ENCODE peak calls at places on chromosomes 7 and 10, in four cellular contexts. E, M, R and O are unnamed samples.

GRCh38 chr10:10667466-10667865 is 350.2 kb upstream of the CELF2 start:
- DNase-seq in M (no peak), E (no peak), R (no peak), O (no peak)

GRCh38 chr10:49593998-49594397 is 16.1 kb upstream of the SLC18A3 start:
- DNase-seq in E (no peak), M (no peak), R (no peak), O (no peak)

GRCh38 chr10:44865289-44865671 is 45.9 kb upstream of the TMEM72 start:
- DNase-seq in R (no peak), E (no peak), M (no peak), O (no peak)

GRCh38 chr7:65371468-65371867 is 2.2 kb upstream of the ZNF92 start:
- DNase-seq in R (no peak), E (no peak), M (no peak), O (no peak)

GRCh38 chr10:77416327-77417135 is 221.1 kb downstream of the KCNMA1 start:
- DNase-seq in M (peak), R (no peak), E (no peak), O (peak)

GRCh38 chr10:55449981-55450380 is 649.0 kb upstream of the PCDH15 start:
- DNase-seq in E (no peak), R (no peak), M (no peak), O (peak)

GRCh38 chr10:45118929-45119328 is 118.2 kb downstream of the ZNF22 start:
- DNase-seq in M (no peak), E (no peak), R (no peak), O (no peak)

GRCh38 chr7:140393756-140394306 is 4.5 kb downstream of the SLC37A3 start:
- DNase-seq in E (no peak), M (no peak), R (no peak), O (no peak)

GRCh38 chr10:97669561-97669960 is 17.5 kb downstream of the AVPI1 start:
- DNase-seq in M (no peak), E (no peak), R (no peak), O (no peak)

GRCh38 chr10:79488870-79489269 is 23.5 kb upstream of the EIF5AL1 start:
- DNase-seq in M (no peak), E (no peak), R (no peak), O (no peak)

GRCh38 chr10:48266528-48266927 is 8.0 kb downstream of the FRMPD2 start:
- DNase-seq in M (no peak), E (no peak), R (no peak), O (no peak)

GRCh38 chr10:78894841-78895195 is 173.9 kb upstream of the ZMIZ1 start:
- DNase-seq in E (no peak), M (no peak), R (no peak), O (peak)

GRCh38 chr7:99737726-99738125 is 2.7 kb upstream of the CYP3A7 start:
- DNase-seq in M (no peak), E (no peak), R (no peak), O (no peak)

GRCh38 chr10:22805304-22805703 is 90.9 kb upstream of the PIP4K2A start:
- DNase-seq in M (peak), E (no peak), R (peak), O (no peak)

GRCh38 chr7:95420996-95421846 is 13.6 kb downstream of the PON2 start:
- DNase-seq in M (no peak), R (no peak), E (no peak), O (peak)

GRCh38 chr10:62946278-62946677 is 130.1 kb upstream of the EGR2 start:
- DNase-seq in E (no peak), M (no peak), R (no peak), O (no peak)

GRCh38 chr10:71232089-71232998 is 20.0 kb downstream of the UNC5B start:
- DNase-seq in R (no peak), E (no peak), M (peak), O (peak)

GRCh38 chr10:80457554-80458262 is 3.6 kb downstream of the TSPAN14 start:
- DNase-seq in M (no peak), R (no peak), E (no peak), O (no peak)

GRCh38 chr7:33418251-33418701 is 288.9 kb downstream of the BBS9 start:
- DNase-seq in R (no peak), E (peak), M (peak), O (no peak)

GRCh38 chr10:73814276-73814895 is 3.0 kb upstream of the NDST2 start:
- DNase-seq in R (no peak), M (no peak), E (no peak), O (no peak)

GRCh38 chr10:62268399-62269076 is at the start of gene RTKN2:
- DNase-seq in E (peak), M (peak), R (peak), O (peak)

GRCh38 chr7:85516675-85517074 is 329.8 kb upstream of the SEMA3D start:
- DNase-seq in R (no peak), E (no peak), M (peak), O (no peak)

GRCh38 chr10:121734517-121735137 is 136.4 kb upstream of the FGFR2 start:
- DNase-seq in E (no peak), M (peak), R (no peak), O (no peak)

GRCh38 chr7:57343901-57344622 is 105.9 kb upstream of the ZNF716 start:
- DNase-seq in E (no peak), M (no peak), R (no peak), O (no peak)

GRCh38 chr10:28839600-28840007 is 162.3 kb downstream of the BAMBI start:
- DNase-seq in R (peak), M (no peak), E (no peak), O (no peak)

GRCh38 chr10:71270301-71270777 is 48.7 kb upstream of the SLC29A3 start:
- DNase-seq in R (peak), E (peak), M (peak), O (no peak)

GRCh38 chr7:74633451-74633921 is 24.0 kb upstream of the GTF2I start:
- DNase-seq in M (no peak), E (no peak), R (no peak), O (peak)

GRCh38 chr7:98081351-98081750 is 25.3 kb upstream of the LMTK2 start:
- DNase-seq in R (no peak), M (no peak), E (no peak), O (no peak)

GRCh38 chr7:98077762-98078161 is 28.9 kb upstream of the LMTK2 start:
- DNase-seq in M (no peak), R (no peak), E (no peak), O (no peak)

GRCh38 chr7:98075801-98076200 is 30.9 kb upstream of the LMTK2 start:
- DNase-seq in E (no peak), R (no peak), M (no peak), O (no peak)

GRCh38 chr7:98079891-98080653 is 26.6 kb upstream of the LMTK2 start:
- DNase-seq in E (no peak), R (no peak), M (no peak), O (no peak)

DNA sequence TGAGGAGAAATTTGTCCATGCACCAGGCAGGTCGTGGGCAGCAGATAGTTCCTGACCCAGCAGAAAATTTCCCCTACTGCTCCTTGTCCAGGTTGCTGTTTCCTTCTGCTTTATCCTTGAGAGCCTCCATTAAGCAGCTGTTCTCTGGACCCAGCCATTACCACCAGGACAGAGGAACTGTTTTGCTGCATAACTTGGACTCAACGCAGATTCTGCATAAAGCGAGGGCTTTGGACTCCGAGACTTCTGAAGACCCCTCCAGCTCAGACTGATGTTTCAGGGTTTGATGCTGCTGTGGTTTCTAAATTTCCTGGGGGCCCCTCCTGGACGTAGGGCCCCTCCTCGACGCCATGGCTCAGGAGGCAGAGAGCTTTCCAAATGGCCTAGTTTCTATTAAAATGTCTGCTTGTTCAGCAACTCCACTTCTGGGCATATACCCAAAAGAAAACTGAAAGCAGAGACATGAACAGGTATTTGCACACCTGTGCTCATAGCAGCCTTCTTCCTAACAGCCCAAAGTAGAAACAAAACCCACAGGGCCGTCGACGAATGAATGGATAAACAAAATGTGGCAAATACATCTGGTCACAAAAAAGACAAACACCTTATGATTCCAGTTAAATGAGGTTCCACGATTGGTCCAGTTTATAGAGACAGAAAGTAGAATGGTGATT is 28.3 kb upstream of the LMTK2 start:
- DNase-seq in R (no peak), M (no peak), E (no peak), O (no peak)
- H2AFZ ChIP-seq in R (no peak), M (no peak), E (peak), O (no peak)

DNA sequence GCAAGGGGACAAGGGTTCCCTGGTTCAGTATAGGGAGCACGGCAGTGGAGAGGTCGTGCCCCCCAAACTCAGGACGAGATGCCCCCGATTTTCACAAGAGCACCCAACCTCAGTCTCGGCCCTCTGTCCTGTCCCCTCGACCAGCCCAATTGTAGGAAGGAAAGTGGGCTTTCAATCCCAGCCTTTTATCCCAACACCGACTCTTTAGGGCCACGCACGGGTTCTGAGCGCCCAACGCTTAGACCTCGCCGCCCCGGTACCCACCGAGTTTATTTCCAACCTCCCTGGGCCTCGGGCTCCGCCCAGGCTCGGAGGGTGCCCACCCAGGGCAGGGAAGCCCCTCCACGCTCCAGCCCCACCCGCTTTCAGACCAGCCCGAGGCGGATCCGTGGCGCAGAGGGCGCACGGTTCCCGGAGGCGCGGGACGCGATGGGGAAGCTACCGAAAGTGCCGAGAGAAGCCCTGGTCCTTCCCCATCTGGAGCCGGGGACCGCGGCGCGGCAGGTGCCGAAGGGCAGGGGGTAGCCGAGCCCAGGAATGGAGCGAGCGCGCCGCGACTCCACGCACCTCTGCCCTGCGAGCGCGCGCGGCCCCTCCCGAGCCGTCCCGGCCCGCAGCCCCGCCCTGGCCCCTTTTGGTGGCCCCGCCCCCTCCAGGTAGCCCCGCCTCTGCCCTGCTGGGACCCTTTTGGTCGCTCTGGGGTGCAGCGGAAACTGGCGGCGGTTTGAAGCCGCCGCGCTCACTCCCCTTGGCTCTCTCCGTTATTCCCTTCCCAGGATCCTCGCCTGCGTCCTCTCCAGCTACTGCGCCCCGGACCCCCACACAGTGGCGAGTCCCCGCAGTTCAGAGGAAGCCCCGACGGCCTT is 20.4 kb downstream of the GRID2IP start:
- DNase-seq in E (no peak), M (no peak), R (no peak), O (no peak)
- TF ChIP-seq EZH2 in E (no peak), M (no peak), R (no peak), O (no peak)

DNA sequence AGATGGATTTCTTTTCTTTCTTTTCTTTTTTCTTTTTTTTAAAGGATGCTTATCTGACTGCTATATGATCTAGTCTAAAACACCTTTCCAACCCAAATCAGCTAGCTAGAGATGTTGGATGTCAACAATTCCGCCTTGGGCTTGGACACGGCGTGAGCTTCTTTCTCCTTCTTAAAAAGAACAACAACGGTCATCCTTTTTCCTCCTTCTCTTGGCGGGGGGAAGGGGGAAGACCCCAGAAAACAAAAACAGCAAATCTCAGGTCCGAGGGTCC is 1.0 kb downstream of the BEND7 start:
- DNase-seq in M (peak), E (no peak), R (peak), O (no peak)
- H2AFZ ChIP-seq in M (peak), E (no peak), R (peak), O (no peak)

DNA sequence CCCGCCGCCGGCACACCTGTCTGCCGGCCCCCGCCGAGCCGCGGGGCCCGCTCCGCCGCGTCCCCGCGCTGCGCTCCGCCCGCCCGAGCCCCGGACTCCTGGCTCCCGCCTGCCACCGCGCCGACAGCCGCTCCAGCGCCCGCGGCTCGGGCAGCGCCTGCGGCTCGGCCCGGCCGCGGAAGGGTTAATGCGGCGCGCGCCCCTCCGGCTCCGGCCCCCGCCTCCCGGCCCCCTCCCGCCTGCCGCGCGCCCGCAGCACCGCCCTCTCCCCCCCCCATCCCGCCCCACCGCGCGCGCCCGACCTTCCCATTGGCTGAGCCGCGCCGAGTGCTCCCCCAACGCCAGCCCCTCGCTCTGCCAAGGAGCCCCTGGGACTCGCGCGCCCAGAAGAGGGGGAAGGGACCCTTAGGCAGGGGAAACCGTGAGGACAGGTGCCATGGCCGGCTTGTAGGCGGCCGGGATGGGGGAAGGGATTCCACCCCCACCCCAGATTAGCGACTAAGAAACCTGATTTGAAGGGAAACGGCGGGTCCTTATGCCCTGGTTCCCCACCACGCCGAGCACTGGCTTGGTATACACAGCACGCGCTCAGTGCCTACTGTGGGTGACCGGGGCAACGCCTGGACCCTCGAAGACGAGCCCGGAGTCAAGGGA is at the start of gene KCNH2:
- DNase-seq in M (no peak), R (no peak), E (no peak), O (no peak)
- TF ChIP-seq EZH2 in M (no peak), R (peak), E (no peak), O (no peak)

GRCh38 chr10:8235253-8236027 is 181.0 kb downstream of the GATA3 start:
- DNase-seq in M (no peak), E (no peak), R (no peak), O (no peak)
- H2AFZ ChIP-seq in M (no peak), E (no peak), R (no peak), O (no peak)